ENCODE peak calls at places on chromosomes 16 and 17, in nine cellular contexts. H is retinal pigment epithelial cell; C is cardiac fibroblast; N is CD8-positive, alpha-beta T cell; M is lower leg skin; R is kidney epithelial cell; W is AG10803; Q is fibroblast of pulmonary artery; J is A549. Z is an unnamed sample.

GRCh38 chr16:88854306-88855111 is 2.2 kb downstream of the GALNS start:
- DNase-seq in C (no peak), J (no peak), Q (no peak), W (no peak), R (no peak), H (no peak), M (no peak), N (peak; percentile 8), Z (peak; percentile 58)

GRCh38 chr17:40323731-40324650 is 15.0 kb downstream of the RARA start:
- DNase-seq in H (no peak), W (peak; percentile 72), Q (peak; percentile 81), N (peak; percentile 64), C (peak; percentile 92), M (peak; percentile 93), J (no peak), R (no peak), Z (peak; percentile 82)

GRCh38 chr17:44119062-44119461 is 4.4 kb downstream of the HDAC5 start:
- DNase-seq in W (no peak), M (no peak), J (no peak), R (no peak), N (no peak), Q (no peak), H (no peak), C (no peak), Z (no peak)

GRCh38 chr17:50114849-50115357 is 15.1 kb downstream of the SAMD14 start:
- DNase-seq in R (no peak), N (no peak), M (no peak), H (no peak), C (peak; percentile 83), W (peak; percentile 64), Q (peak; percentile 79), J (peak; percentile 82), Z (peak; percentile 68)

GRCh38 chr16:59047114-59047513 is 313.0 kb upstream of the GOT2 start:
- DNase-seq in Q (no peak), N (no peak), R (no peak), W (no peak), M (no peak), C (no peak), J (peak; percentile 6), H (no peak), Z (no peak)

GRCh38 chr16:48687421-48688038 is 77.5 kb upstream of the N4BP1 start:
- DNase-seq in J (peak; percentile 70), W (peak; percentile 63), M (no peak), R (peak; percentile 14), Q (peak; percentile 80), N (no peak), C (peak; percentile 78), H (peak; percentile 23), Z (peak; percentile 74)

GRCh38 chr17:4877089-4877488 is 22.2 kb upstream of the C17orf107 start:
- DNase-seq in Q (no peak), M (no peak), J (no peak), W (no peak), R (no peak), C (no peak), H (no peak), N (no peak), Z (no peak)

GRCh38 chr16:80997139-80997798 is 9.4 kb downstream of the CMC2 start:
- DNase-seq in W (peak; percentile 39), H (no peak), R (no peak), M (no peak), C (peak; percentile 32), N (no peak), J (peak; percentile 69), Q (peak; percentile 37), Z (peak; percentile 43)

GRCh38 chr16:67349172-67349571 is 22.6 kb downstream of the LRRC36 start:
- DNase-seq in M (no peak), Q (peak; percentile 41), W (peak; percentile 33), C (peak; percentile 29), N (no peak), H (no peak), J (peak; percentile 41), R (no peak), Z (peak; percentile 24)

GRCh38 chr16:17501321-17501720 is 30.6 kb upstream of the XYLT1 start:
- DNase-seq in M (no peak), R (no peak), Q (no peak), C (no peak), N (no peak), J (no peak), H (no peak), W (no peak), Z (no peak)

GRCh38 chr17:33778505-33779398 is 476.3 kb upstream of the CCL2 start:
- DNase-seq in R (peak; percentile 16), H (peak; percentile 16), C (peak; percentile 76), M (no peak), W (peak; percentile 65), J (peak; percentile 77), N (peak; percentile 1), Q (peak; percentile 76), Z (peak; percentile 64)

GRCh38 chr17:28985950-28986713 is 19.7 kb downstream of the SEZ6 start:
- DNase-seq in H (no peak), N (no peak), J (no peak), C (no peak), R (no peak), W (no peak), M (no peak), Q (no peak), Z (no peak)
- H3K4me3 ChIP-seq in H (peak overlapping the region; percentile 3), N (no peak overlapping the region), J (no peak overlapping the region), C (no peak overlapping the region), R (no peak overlapping the region), W (no peak overlapping the region), M (no peak overlapping the region), Q (no peak overlapping the region), Z (no peak overlapping the region)

GRCh38 chr17:64017381-64017980 is 3.0 kb downstream of the ICAM2 start:
- DNase-seq in Q (no peak), R (no peak), W (no peak), M (no peak), H (no peak), N (no peak), C (no peak), J (no peak), Z (no peak)

GRCh38 chr17:64019486-64020067 is 856 bp downstream of the ICAM2 start:
- DNase-seq in C (no peak), W (no peak), N (no peak), H (no peak), M (peak; percentile 45), R (no peak), Q (no peak), J (no peak), Z (no peak)

GRCh38 chr17:64016974-64017373 is 3.5 kb downstream of the ICAM2 start:
- DNase-seq in H (no peak), R (no peak), J (no peak), M (no peak), Q (no peak), W (no peak), N (no peak), C (no peak), Z (no peak)

GRCh38 chr17:64015447-64015846 is 5.0 kb downstream of the ICAM2 start:
- DNase-seq in Q (no peak), J (no peak), M (no peak), R (no peak), W (no peak), N (no peak), C (no peak), H (no peak), Z (no peak)

GRCh38 chr17:64016248-64016784 is 4.1 kb downstream of the ICAM2 start:
- DNase-seq in R (no peak), Q (no peak), H (no peak), C (no peak), W (no peak), J (no peak), M (peak; percentile 64), N (no peak), Z (peak; percentile 32)
- TF ChIP-seq CTCF in R (no peak), Q (peak; percentile 18), H (peak; percentile 9), C (peak; percentile 25), W (peak; percentile 31), J (peak; percentile 31), M (no peak), N (peak; percentile 6), Z (no peak)

DNA sequence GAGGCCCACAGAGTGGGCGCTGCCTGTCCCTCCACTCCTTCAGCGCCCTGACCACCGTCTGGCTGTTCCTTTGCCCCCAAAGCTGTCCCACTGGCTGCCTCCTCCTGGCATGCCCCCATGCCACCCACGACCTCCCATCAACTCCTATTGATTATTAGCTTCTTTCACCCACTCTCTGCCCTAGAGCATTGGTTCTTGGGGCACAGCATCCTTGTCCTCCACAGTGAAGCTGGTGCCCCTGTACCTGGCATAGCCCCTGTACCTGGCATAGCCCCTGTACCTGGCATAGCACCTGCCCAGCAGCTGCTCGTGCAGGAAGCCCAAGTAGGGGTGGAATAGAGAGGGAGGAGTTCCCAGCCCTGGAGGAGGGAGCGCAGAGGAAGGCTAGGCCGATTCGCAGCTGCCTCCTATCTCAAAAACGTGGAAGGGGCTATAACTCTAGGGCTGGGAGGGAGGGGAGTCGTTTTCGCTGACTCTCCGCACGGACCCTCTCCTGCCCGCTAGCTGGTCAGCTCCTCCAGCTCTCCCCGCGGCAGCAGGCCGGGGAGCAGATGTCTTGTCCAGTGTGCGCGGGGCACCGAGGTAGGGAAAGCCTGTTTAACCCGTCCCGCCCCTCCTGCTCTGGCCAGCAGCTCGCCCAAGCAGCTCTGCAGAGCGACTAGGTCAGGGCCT is 5.7 kb upstream of the ACTG1 start:
- DNase-seq in Q (no peak), J (no peak), W (no peak), M (no peak), N (no peak), C (no peak), R (no peak), H (no peak), Z (peak; percentile 51)
- H3K4me3 ChIP-seq in Q (peak overlapping the region; percentile 24), J (peak overlapping the region; percentile 66), W (peak overlapping the region; percentile 51), M (no peak overlapping the region), N (peak overlapping the region; percentile 60), C (peak overlapping the region; percentile 40), R (peak overlapping the region; percentile 40), H (peak overlapping the region; percentile 29), Z (peak overlapping the region; percentile 90)

DNA sequence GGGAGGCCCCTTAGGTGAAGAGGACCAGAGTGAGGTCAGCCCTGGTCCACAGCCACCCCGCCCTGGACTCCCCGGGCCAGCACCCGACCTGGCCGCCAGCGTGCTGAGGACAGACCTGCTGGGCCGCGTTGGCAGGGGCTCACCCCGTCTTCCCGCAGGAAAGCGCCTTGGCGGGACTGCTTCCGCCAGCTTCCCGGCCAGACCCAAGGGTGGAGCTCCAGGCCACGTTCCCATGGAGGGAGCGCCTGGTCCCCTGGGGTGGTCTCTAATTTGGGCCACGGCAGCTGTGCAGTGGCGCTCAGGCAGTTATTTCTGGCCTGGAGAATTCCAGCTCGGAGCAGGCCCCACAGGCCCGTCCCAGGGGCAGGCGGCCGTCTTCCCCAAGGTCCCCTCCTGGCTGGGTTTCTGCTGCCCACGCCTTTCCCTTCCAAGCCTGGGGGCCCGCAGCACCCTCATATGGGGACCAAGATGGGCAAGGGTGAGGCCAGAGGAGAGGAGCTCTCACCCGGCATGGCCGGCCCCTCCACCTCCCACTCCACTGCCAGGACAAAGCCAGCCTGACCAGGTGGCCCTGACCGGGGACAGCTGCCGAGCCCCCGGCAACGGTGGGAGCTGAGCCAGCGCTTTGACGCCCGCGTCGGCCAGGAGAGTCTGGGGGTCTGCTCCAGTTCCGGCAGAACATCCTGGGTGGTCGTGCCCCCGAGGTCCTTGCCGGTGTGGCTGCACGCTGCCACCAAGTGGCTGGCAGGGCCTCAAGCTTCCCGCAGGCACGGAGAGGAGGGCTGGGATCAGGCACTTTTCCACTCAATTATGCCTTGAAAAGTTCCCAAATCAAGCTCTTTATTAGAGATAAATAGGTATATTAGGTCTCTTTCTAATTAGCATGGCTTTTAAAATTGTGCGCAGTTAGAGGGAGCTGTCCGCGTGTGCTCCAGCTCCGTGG is 28.1 kb downstream of the CACNA1H start:
- DNase-seq in J (no peak), Q (no peak), N (no peak), R (no peak), C (no peak), W (no peak), M (no peak), H (no peak), Z (no peak)
- TF ChIP-seq CTCF in J (peak; percentile 59), Q (no peak), N (no peak), R (peak; percentile 28), C (no peak), W (no peak), M (no peak), H (peak; percentile 28), Z (no peak)